ENCODE peak calls at places on chromosomes 12 and 14, in five cellular contexts. S, C, G, F and K are unnamed samples.

GRCh38 chr14:32513571-32514009 is 184.5 kb downstream of the AKAP6 start:
- DNase-seq in S (peak), C (peak), G (no peak), F (no peak), K (no peak)

GRCh38 chr12:99232324-99232723 is 415.2 kb upstream of the GARIN6 start:
- DNase-seq in S (no peak), C (no peak), G (no peak), F (no peak), K (no peak)

GRCh38 chr14:33210304-33210703 is 271.6 kb downstream of the NPAS3 start:
- DNase-seq in S (peak), C (no peak), G (no peak), F (peak), K (peak)

GRCh38 chr14:88986146-88986841 is 161.8 kb downstream of the TTC8 start:
- DNase-seq in S (peak), C (no peak), G (no peak), F (no peak), K (no peak)

GRCh38 chr12:80064269-80064668 is 35.1 kb upstream of the OTOGL start:
- DNase-seq in S (peak), C (no peak), G (no peak), F (no peak), K (no peak)

GRCh38 chr14:105881021-105881930 is 354.9 kb downstream of the TMEM121 start:
- DNase-seq in S (no peak), C (no peak), G (peak), F (no peak), K (no peak)

GRCh38 chr12:120639771-120640721 is at the start of gene CABP1:
- DNase-seq in S (no peak), C (peak), G (peak), F (peak), K (peak)

GRCh38 chr14:36996857-36997590 is 175.4 kb downstream of the SLC25A21 start:
- DNase-seq in S (no peak), C (no peak), G (no peak), F (no peak), K (no peak)

GRCh38 chr12:8917751-8918150 is 3.4 kb downstream of the PHC1 start:
- DNase-seq in S (peak), C (no peak), G (no peak), F (no peak), K (no peak)

GRCh38 chr12:121812320-121812871 is 8.6 kb downstream of the SETD1B start:
- DNase-seq in S (peak), C (no peak), G (peak), F (peak), K (peak)

GRCh38 chr12:6430124-6430989 is 14.4 kb upstream of the CD27 start:
- DNase-seq in S (peak), C (peak), G (peak), F (no peak), K (no peak)

GRCh38 chr12:127416796-127417195 is 850.2 kb upstream of the TMEM132C start:
- DNase-seq in S (peak), C (no peak), G (no peak), F (no peak), K (no peak)

GRCh38 chr12:19190292-19191031 is 60.9 kb downstream of the PLEKHA5 start:
- DNase-seq in S (peak), C (peak), G (no peak), F (no peak), K (no peak)

GRCh38 chr12:50647479-50647878 is 116.4 kb upstream of the ATF1 start:
- DNase-seq in S (peak), C (no peak), G (no peak), F (no peak), K (no peak)

GRCh38 chr12:123142948-123143752 is 7.7 kb downstream of the PITPNM2 start:
- DNase-seq in S (no peak), C (peak), G (peak), F (no peak), K (no peak)

GRCh38 chr14:99189201-99189801 is 82.7 kb downstream of the BCL11B start:
- DNase-seq in S (no peak), C (no peak), G (no peak), F (no peak), K (no peak)

GRCh38 chr12:115468087-115468510 is 784.1 kb upstream of the TBX3 start:
- DNase-seq in S (peak), C (no peak), G (peak), F (no peak), K (no peak)

GRCh38 chr12:6269986-6270385 is 40.5 kb upstream of the PLEKHG6 start:
- DNase-seq in S (no peak), C (no peak), G (no peak), F (no peak), K (no peak)

GRCh38 chr14:84085493-84085892 is 1444.5 kb upstream of the FLRT2 start:
- DNase-seq in S (no peak), C (no peak), G (no peak), F (no peak), K (no peak)

GRCh38 chr12:26750531-26751171 is 82.3 kb downstream of the ITPR2 start:
- DNase-seq in S (no peak), C (no peak), G (no peak), F (no peak), K (no peak)

GRCh38 chr12:45721374-45721773 is 8.1 kb upstream of the ARID2 start:
- DNase-seq in S (no peak), C (no peak), G (no peak), F (no peak), K (no peak)

GRCh38 chr14:55328317-55328716 is 57.1 kb downstream of the FBXO34 start:
- DNase-seq in S (peak), C (no peak), G (no peak), F (no peak), K (no peak)

GRCh38 chr14:94584591-94585280 is 3.5 kb downstream of the SERPINA5 start:
- DNase-seq in S (no peak), C (no peak), G (no peak), F (no peak), K (no peak)

GRCh38 chr12:89173096-89173495 is 179.2 kb downstream of the DUSP6 start:
- DNase-seq in S (no peak), C (no peak), G (no peak), F (no peak), K (no peak)

GRCh38 chr12:109871678-109872314 is 8.5 kb downstream of the GLTP start:
- DNase-seq in S (peak), C (no peak), G (peak), F (no peak), K (no peak)

GRCh38 chr14:51367600-51367931 is 127.5 kb downstream of the TMX1 start:
- DNase-seq in S (peak), C (no peak), G (no peak), F (no peak), K (no peak)

GRCh38 chr12:27709932-27710591 is 570 bp upstream of the MRPS35 start:
- DNase-seq in S (peak), C (no peak), G (peak), F (no peak), K (no peak)

GRCh38 chr14:101808020-101808641 is 46.6 kb downstream of the PPP2R5C start:
- DNase-seq in S (no peak), C (peak), G (no peak), F (peak), K (peak)